ENCODE peak calls at places on chromosomes 4 and X, in four cellular contexts. T, V, Q and H are unnamed samples.
A peak's percentile ranks its signal among the peaks of the same experiment; 100 is the strongest.

GRCh38 chr4:158459085-158459820 is 62.4 kb upstream of the RXFP1 start:
- DNase-seq in T (peak; percentile 36), V (no peak), Q (no peak), H (no peak)

GRCh38 chr4:151955721-151956340 is 195.0 kb upstream of the GATB start:
- DNase-seq in T (peak; percentile 15), V (no peak), Q (no peak), H (no peak)

GRCh38 chr4:110850461-110851447 is 227.9 kb upstream of the PITX2 start:
- DNase-seq in T (no peak), V (no peak), Q (no peak), H (no peak)

GRCh38 chrX:19554786-19555185 is 39.5 kb upstream of the MAP3K15 start:
- DNase-seq in T (peak; percentile 60), V (no peak), Q (peak; percentile 35), H (no peak)

GRCh38 chrX:39811391-39811790 is 286.4 kb downstream of the BCOR start:
- DNase-seq in T (no peak), V (peak; percentile 47), Q (no peak), H (no peak)

GRCh38 chr4:15130441-15130840 is 128.2 kb downstream of the CPEB2 start:
- DNase-seq in T (no peak), V (no peak), Q (no peak), H (no peak)

GRCh38 chr4:83599183-83599582 is 63.3 kb downstream of the GPAT3 start:
- DNase-seq in T (peak; percentile 68), V (peak; percentile 65), Q (no peak), H (no peak)

GRCh38 chr4:140018931-140019618 is 134.9 kb downstream of the MAML3 start:
- DNase-seq in T (no peak), V (no peak), Q (no peak), H (no peak)

GRCh38 chr4:118270492-118270891 is 82.3 kb downstream of the PRSS12 start:
- DNase-seq in T (peak; percentile 74), V (peak; percentile 53), Q (peak; percentile 13), H (no peak)

GRCh38 chr4:46388860-46389259 is 1.1 kb downstream of the GABRA2 start:
- DNase-seq in T (no peak), V (no peak), Q (no peak), H (no peak)

GRCh38 chr4:147714575-147715401 is 17.1 kb upstream of the ARHGAP10 start:
- DNase-seq in T (peak; percentile 89), V (no peak), Q (no peak), H (no peak)

GRCh38 chrX:1581132-1581531 is 10.3 kb upstream of the AKAP17A start:
- DNase-seq in T (peak; percentile 71), V (peak; percentile 66), Q (peak; percentile 54), H (no peak)

GRCh38 chr4:116628598-116628997 is 456.8 kb downstream of the TRAM1L1 start:
- DNase-seq in T (no peak), V (no peak), Q (no peak), H (no peak)

GRCh38 chr4:40301592-40301991 is 33.5 kb upstream of the CHRNA9 start:
- DNase-seq in T (no peak), V (no peak), Q (no peak), H (no peak)

GRCh38 chr4:153937289-153937688 is 148.4 kb upstream of the SFRP2 start:
- DNase-seq in T (no peak), V (no peak), Q (no peak), H (no peak)

GRCh38 chr4:189664693-189665250 is 275.9 kb upstream of the FRG1 start:
- DNase-seq in T (no peak), V (no peak), Q (no peak), H (no peak)

GRCh38 chrX:50111762-50112161 is 89.0 kb downstream of the AKAP4 start:
- DNase-seq in T (no peak), V (no peak), Q (no peak), H (no peak)

GRCh38 chr4:2042207-2042946 is 16.8 kb upstream of the NAT8L start:
- DNase-seq in T (no peak), V (no peak), Q (no peak), H (no peak)

GRCh38 chr4:180150818-180151217 is 2092.4 kb upstream of the TENM3 start:
- DNase-seq in T (no peak), V (peak; percentile 46), Q (no peak), H (no peak)